ENCODE peak calls at places on chromosomes 7 and 10, in six cellular contexts. T is adrenal gland, G is HCT116, R is breast epithelium, H is ovary, K is esophagus muscularis mucosa. I is an unnamed sample.

GRCh38 chr10:70592746-70593512 is 9.6 kb downstream of the PRF1 start:
- DNase-seq in H (no peak), K (no peak), T (peak; percentile 40), R (peak; percentile 11), G (no peak), I (no peak)

GRCh38 chr10:77230194-77230593 is 407.4 kb downstream of the KCNMA1 start:
- DNase-seq in K (no peak), T (no peak), G (no peak), R (no peak), H (no peak), I (no peak)

GRCh38 chr10:78539247-78539766 is 505.6 kb downstream of the RPS24 start:
- DNase-seq in K (no peak), G (no peak), H (no peak), R (no peak), T (peak; percentile 47), I (no peak)

GRCh38 chr7:16135628-16136027 is 285.7 kb downstream of the CRPPA start:
- DNase-seq in R (no peak), G (no peak), H (no peak), T (no peak), K (no peak), I (no peak)

GRCh38 chr10:44956176-44956575 is 3.4 kb upstream of the RASSF4 start:
- DNase-seq in T (peak; percentile 28), G (no peak), K (no peak), H (peak; percentile 1), R (no peak), I (no peak)

GRCh38 chr7:3092468-3092867 is 48.8 kb upstream of the CARD11 start:
- DNase-seq in K (no peak), G (no peak), H (no peak), R (peak; percentile 20), T (peak; percentile 60), I (peak; percentile 84)

GRCh38 chr7:124275411-124275810 is 242.5 kb upstream of the TMEM229A start:
- DNase-seq in G (no peak), H (no peak), R (no peak), T (no peak), K (no peak), I (no peak)

GRCh38 chr7:131897016-131897789 is 340.8 kb upstream of the PODXL start:
- DNase-seq in H (no peak), K (no peak), R (no peak), G (peak; percentile 12), T (no peak), I (no peak)

GRCh38 chr7:6170571-6171531 is 101.6 kb downstream of the CYTH3 start:
- DNase-seq in H (no peak), R (no peak), K (no peak), T (no peak), G (no peak), I (no peak)

GRCh38 chr10:102605712-102606111 is 38.6 kb upstream of the TRIM8 start:
- DNase-seq in K (no peak), H (no peak), R (no peak), G (no peak), T (no peak), I (no peak)

GRCh38 chr10:97759157-97759980 is 12.4 kb downstream of the SFRP5 start:
- DNase-seq in R (no peak), T (peak; percentile 85), H (peak; percentile 51), K (no peak), G (peak; percentile 48), I (peak; percentile 76)

GRCh38 chr7:31126976-31127375 is 74.9 kb downstream of the ADCYAP1R1 start:
- DNase-seq in T (peak; percentile 29), H (no peak), G (no peak), K (no peak), R (no peak), I (no peak)

GRCh38 chr10:3907514-3907913 is 122.5 kb upstream of the KLF6 start:
- DNase-seq in G (no peak), R (no peak), T (no peak), H (peak; percentile 20), K (no peak), I (peak; percentile 56)

GRCh38 chr10:113187066-113187777 is 237.2 kb downstream of the TCF7L2 start:
- DNase-seq in R (no peak), H (peak; percentile 37), G (no peak), K (peak; percentile 78), T (peak; percentile 78), I (no peak)

GRCh38 chr7:35909870-35910357 is 109.1 kb downstream of the SEPTIN7 start:
- DNase-seq in T (no peak), G (no peak), H (no peak), R (no peak), K (no peak), I (no peak)

GRCh38 chr7:52961084-52961483 is 74.3 kb upstream of the POM121L12 start:
- DNase-seq in T (no peak), R (no peak), K (no peak), G (no peak), H (no peak), I (no peak)

GRCh38 chr7:52958621-52959140 is 76.8 kb upstream of the POM121L12 start:
- DNase-seq in H (no peak), K (no peak), R (no peak), G (no peak), T (no peak), I (no peak)

GRCh38 chr7:52956379-52956915 is 79.0 kb upstream of the POM121L12 start:
- DNase-seq in T (no peak), H (no peak), G (no peak), R (no peak), K (no peak), I (no peak)

GRCh38 chr7:52959878-52960660 is 75.4 kb upstream of the POM121L12 start:
- DNase-seq in G (no peak), K (no peak), H (no peak), R (no peak), T (no peak), I (no peak)

DNA sequence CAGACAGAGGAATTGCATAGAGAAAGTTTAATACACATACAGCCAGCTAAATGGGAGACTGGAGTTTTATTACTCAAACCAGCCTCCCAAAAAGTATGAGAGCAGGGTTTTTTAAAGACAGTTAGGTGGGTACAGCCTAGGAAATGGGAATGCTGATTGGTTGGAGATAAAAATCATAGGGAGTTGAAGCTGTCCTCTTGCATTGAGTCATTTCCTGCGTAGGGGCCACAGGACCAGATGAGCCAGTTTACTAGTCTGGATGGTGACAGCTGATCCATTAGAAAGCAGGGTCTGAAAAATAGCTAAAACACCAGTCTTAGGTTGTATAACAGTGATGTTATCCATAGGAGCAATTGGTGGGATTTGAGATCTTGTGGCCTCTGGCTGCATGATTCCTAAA is 76.1 kb upstream of the POM121L12 start:
- DNase-seq in R (no peak), G (no peak), T (no peak), H (no peak), K (no peak), I (no peak)
- H3K27ac ChIP-seq in R (no peak overlapping the region), G (no peak overlapping the region), T (no peak overlapping the region), H (no peak overlapping the region), K (no peak overlapping the region), I (no peak overlapping the region)

DNA sequence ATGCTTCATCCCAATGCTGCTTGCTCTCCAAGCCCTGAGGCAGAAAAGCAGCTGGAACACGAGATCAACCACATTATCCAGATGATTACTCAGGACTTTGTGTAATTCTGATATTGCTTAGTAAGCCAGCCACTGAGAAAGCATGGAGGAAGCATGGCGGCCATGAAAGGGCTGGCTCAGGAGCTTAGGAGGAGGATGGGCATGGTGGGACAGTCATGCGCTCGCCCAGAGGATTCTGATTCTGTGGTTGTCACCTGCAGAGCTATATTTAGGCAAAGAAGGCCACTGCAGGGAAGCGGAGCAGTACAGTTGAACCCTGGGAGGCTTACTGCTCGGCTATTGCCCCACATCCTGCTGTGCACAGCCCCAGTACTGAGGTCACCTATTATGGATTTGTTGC is 128.7 kb upstream of the DNAJB12 start:
- DNase-seq in G (no peak), R (no peak), H (no peak), T (no peak), K (no peak), I (no peak)
- H3K4me1 ChIP-seq in G (no peaks in the 10 kb centered on the region), R (no peaks in the 10 kb centered on the region), H (no peaks in the 10 kb centered on the region), T (no peaks in the 10 kb centered on the region), K (no peaks in the 10 kb centered on the region), I (no peaks in the 10 kb centered on the region)

DNA sequence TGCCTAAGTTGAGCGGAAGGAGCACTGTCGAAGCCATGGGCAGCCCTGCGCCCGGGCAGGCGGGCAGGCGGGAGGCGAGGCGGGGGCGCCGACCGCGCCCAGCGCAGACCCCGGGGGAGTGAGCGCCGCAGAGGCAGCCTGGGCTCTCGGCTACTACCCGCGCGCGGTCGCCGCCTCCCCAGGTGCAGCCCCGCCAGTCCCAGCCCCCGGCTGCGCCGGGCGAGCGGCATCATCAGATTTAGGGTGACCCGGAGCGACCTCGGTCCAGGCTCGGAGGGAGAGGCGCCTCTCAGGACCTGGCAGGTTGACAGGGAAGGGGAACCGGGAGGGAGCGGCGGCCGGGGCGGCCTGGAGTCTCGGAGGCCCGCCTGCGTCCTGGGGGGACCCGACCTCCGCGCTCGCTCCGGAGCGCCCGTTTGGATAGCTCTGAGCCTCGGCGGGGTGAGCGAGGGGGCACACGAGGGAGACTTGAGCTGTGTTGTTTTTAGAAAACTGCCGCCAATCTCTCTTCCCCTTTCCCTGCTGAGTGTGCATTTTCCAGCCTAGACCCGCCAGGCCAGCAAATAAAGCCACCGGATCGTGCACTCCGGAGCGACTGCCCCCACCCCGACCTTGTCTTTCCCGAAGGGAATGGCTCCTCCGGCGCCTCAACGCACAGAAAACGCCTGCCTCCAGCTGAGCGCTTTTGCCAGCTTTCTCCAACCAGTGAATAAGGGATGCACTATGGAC is 2.3 kb upstream of the NRP1 start:
- DNase-seq in T (peak; percentile 70), R (no peak), G (no peak), H (peak; percentile 62), K (no peak), I (no peak)
- TF ChIP-seq POLR2A in T (no peak), R (no peak), G (no peak), H (no peak), K (no peak), I (no peak)

DNA sequence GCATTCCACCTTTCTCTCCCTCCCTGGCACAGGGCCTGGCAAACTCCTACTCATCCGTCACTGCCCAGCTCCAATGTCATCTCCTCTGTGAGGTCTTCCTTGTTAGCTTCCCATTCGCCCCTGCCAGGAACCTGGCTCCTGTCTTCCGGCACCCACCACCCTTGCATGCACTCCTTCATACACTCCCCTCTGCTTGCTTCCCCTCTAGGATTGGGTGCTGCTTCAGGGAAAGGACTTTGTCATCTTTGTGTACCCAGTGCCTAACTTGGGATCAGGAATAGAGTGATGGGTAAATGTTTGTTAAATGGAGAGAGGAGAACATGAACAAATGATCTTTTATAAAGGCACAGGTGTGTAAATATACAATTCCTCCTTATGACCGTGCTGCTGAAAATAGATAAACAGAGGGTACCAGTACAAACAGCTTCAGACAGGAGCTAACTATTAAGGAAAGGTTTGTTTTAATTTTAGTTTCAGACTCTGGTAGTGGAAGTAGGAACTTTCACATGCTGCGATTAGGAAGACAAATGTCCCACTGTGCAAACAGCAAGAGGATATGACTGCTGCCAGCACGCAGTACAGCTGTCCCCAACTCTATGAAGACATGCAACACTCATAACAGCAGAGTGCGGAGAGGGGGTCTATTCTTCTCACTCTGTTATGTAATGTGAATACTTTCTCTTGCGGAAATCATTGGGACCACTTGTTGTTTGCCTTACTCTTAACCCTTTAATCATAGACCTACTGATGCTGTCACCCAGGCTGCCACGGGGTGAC is 142.5 kb downstream of the CHN2 start:
- DNase-seq in H (no peak), R (no peak), G (no peak), T (no peak), K (no peak), I (no peak)
- H3K27ac ChIP-seq in H (no peak overlapping the region), R (no peak overlapping the region), G (no peak overlapping the region), T (peak overlapping the region; percentile 46), K (no peak overlapping the region), I (no peak overlapping the region)

I was measured in Peyer's patch.